ENCODE peak calls at places on chromosomes 2 and 18, in eight cellular contexts. S is hepatocyte; Y is activated CD4-positive, alpha-beta T cell treated with anti-CD3 and anti-CD28 coated beads for 24 hours; G is astrocyte; D is NCI-H345; V is ELR; P is KBM-7; T is activated CD8-positive, alpha-beta memory T cell treated with anti-CD3 and anti-CD28 coated beads, Interleukin-2, amount 50 U/mL, for 4 hours. E is an unnamed sample.

GRCh38 chr2:16218651-16219050 is 278.3 kb downstream of the MYCN start:
- DNase-seq in S (peak; percentile 56), Y (no peak), G (no peak), D (no peak), V (no peak), P (peak; percentile 41), T (no peak), E (no peak)

GRCh38 chr2:28658369-28658768 is 93.3 kb upstream of the PPP1CB start:
- DNase-seq in S (peak; percentile 40), Y (no peak), G (peak; percentile 78), D (no peak), V (peak; percentile 46), P (peak; percentile 49), T (no peak), E (no peak)

GRCh38 chr2:201484805-201485204 is 33.3 kb downstream of the STRADB start:
- DNase-seq in S (no peak), Y (no peak), G (no peak), D (no peak), V (no peak), P (no peak), T (no peak), E (no peak)

GRCh38 chr2:233832414-233832813 is 21.9 kb downstream of the HJURP start:
- DNase-seq in S (no peak), Y (no peak), G (peak; percentile 48), D (no peak), V (peak; percentile 41), P (no peak), T (no peak), E (no peak)

GRCh38 chr2:200483729-200484198 is 26.1 kb downstream of the KCTD18 start:
- DNase-seq in S (peak; percentile 75), Y (no peak), G (no peak), D (peak; percentile 75), V (peak; percentile 50), P (peak; percentile 35), T (no peak), E (no peak)

GRCh38 chr18:598053-598665 is 1.4 kb downstream of the CLUL1 start:
- DNase-seq in S (no peak), Y (no peak), G (no peak), D (no peak), V (peak; percentile 14), P (no peak), T (no peak), E (no peak)

GRCh38 chr2:23513881-23514793 is 129.2 kb downstream of the KLHL29 start:
- DNase-seq in S (no peak), Y (no peak), G (no peak), D (no peak), V (no peak), P (no peak), T (no peak), E (no peak)

GRCh38 chr2:214706986-214707385 is 102.5 kb downstream of the BARD1 start:
- DNase-seq in S (no peak), Y (no peak), G (peak; percentile 8), D (peak; percentile 23), V (no peak), P (no peak), T (no peak), E (no peak)

GRCh38 chr18:53698907-53699306 is 525.6 kb downstream of the MBD2 start:
- DNase-seq in S (peak; percentile 68), Y (no peak), G (peak; percentile 5), D (peak; percentile 15), V (peak; percentile 2), P (peak; percentile 19), T (no peak), E (no peak)

GRCh38 chr2:29725610-29726009 is 195.8 kb downstream of the ALK start:
- DNase-seq in S (no peak), Y (no peak), G (no peak), D (no peak), V (no peak), P (no peak), T (no peak), E (no peak)

GRCh38 chr2:120312861-120313694 is 32.9 kb upstream of the INHBB start:
- DNase-seq in S (peak; percentile 90), Y (peak; percentile 77), G (peak; percentile 66), D (peak; percentile 84), V (peak; percentile 84), P (peak; percentile 82), T (peak; percentile 78), E (no peak)

GRCh38 chr2:240149943-240150784 is 9.7 kb upstream of the OTOS start:
- DNase-seq in S (peak; percentile 76), Y (peak; percentile 19), G (no peak), D (peak; percentile 57), V (peak; percentile 49), P (peak; percentile 37), T (peak; percentile 35), E (peak; percentile 48)

GRCh38 chr2:167404896-167405295 is 516.6 kb downstream of the XIRP2 start:
- DNase-seq in S (no peak), Y (no peak), G (peak; percentile 66), D (no peak), V (peak; percentile 61), P (no peak), T (no peak), E (no peak)

GRCh38 chr18:58402247-58402646 is 226.6 kb downstream of the ALPK2 start:
- DNase-seq in S (peak; percentile 81), Y (no peak), G (peak; percentile 85), D (peak; percentile 39), V (no peak), P (no peak), T (no peak), E (no peak)

GRCh38 chr18:43049021-43049420 is 66.5 kb downstream of the RIT2 start:
- DNase-seq in S (no peak), Y (no peak), G (peak; percentile 77), D (no peak), V (no peak), P (no peak), T (no peak), E (no peak)

GRCh38 chr2:68225119-68225632 is 27.2 kb downstream of the PPP3R1 start:
- DNase-seq in S (peak; percentile 48), Y (no peak), G (no peak), D (no peak), V (peak; percentile 39), P (peak; percentile 69), T (no peak), E (no peak)

GRCh38 chr2:6310910-6311215 is 554.8 kb downstream of the CMPK2 start:
- DNase-seq in S (no peak), Y (no peak), G (no peak), D (no peak), V (no peak), P (no peak), T (no peak), E (no peak)

GRCh38 chr2:217527586-217528202 is 475.1 kb downstream of the TNS1 start:
- DNase-seq in S (no peak), Y (no peak), G (peak; percentile 55), D (no peak), V (peak; percentile 48), P (no peak), T (no peak), E (no peak)

GRCh38 chr18:73646772-73647171 is 500.9 kb downstream of the FBXO15 start:
- DNase-seq in S (no peak), Y (no peak), G (peak; percentile 90), D (no peak), V (peak; percentile 85), P (no peak), T (no peak), E (no peak)

GRCh38 chr2:8152392-8153257 is 529.2 kb upstream of the ID2 start:
- DNase-seq in S (no peak), Y (no peak), G (no peak), D (no peak), V (no peak), P (no peak), T (no peak), E (no peak)

GRCh38 chr2:25323042-25323514 is 18.6 kb downstream of the DNMT3A start:
- DNase-seq in S (no peak), Y (peak; percentile 46), G (peak; percentile 27), D (no peak), V (peak; percentile 76), P (no peak), T (peak; percentile 66), E (peak; percentile 76)

E was measured in natural killer cell treated with Interleukin-12 subunit alpha and Interleukin-12 subunit beta and Interleukin-15 and Interleukin-18, amount 100 ng/mL, for 72 hours.